ENCODE peak calls at places on chromosomes 4 and X, in six cellular contexts. One of them, this sample, is unnamed.

GRCh38 chr4:95317124-95317820 is 231.5 kb downstream of the UNC5C start:
- DNase-seq in activated CD4-positive, alpha-beta T cell treated with anti-CD3 and anti-CD28 coated beads, Interleukin-2, amount 10 ng/mL, durations not matched to agents 7 days and 5 days: no peak
- DNase-seq in dorsolateral prefrontal cortex: peak; percentile 33
- DNase-seq in small intestine: no peak
- DNase-seq in D341Med: no peak
- DNase-seq in naive thymus-derived CD8-positive, alpha-beta T cell: no peak
- DNase-seq in this sample: no peak

GRCh38 chrX:2967998-2968909 is 38.1 kb upstream of the ARSH start:
- DNase-seq in naive thymus-derived CD8-positive, alpha-beta T cell: no peak
- DNase-seq in small intestine: no peak
- DNase-seq in activated CD4-positive, alpha-beta T cell treated with anti-CD3 and anti-CD28 coated beads, Interleukin-2, amount 10 ng/mL, durations not matched to agents 7 days and 5 days: peak; percentile 5
- DNase-seq in D341Med: no peak
- DNase-seq in dorsolateral prefrontal cortex: peak; percentile 64
- DNase-seq in this sample: peak; percentile 24

GRCh38 chr4:74014332-74014731 is 15.9 kb upstream of the CXCL5 start:
- DNase-seq in activated CD4-positive, alpha-beta T cell treated with anti-CD3 and anti-CD28 coated beads, Interleukin-2, amount 10 ng/mL, durations not matched to agents 7 days and 5 days: no peak
- DNase-seq in naive thymus-derived CD8-positive, alpha-beta T cell: no peak
- DNase-seq in dorsolateral prefrontal cortex: no peak
- DNase-seq in small intestine: no peak
- DNase-seq in D341Med: no peak
- DNase-seq in this sample: no peak

GRCh38 chrX:135086197-135086854 is 34.0 kb downstream of the ETDB start:
- DNase-seq in D341Med: peak; percentile 60
- DNase-seq in dorsolateral prefrontal cortex: no peak
- DNase-seq in small intestine: peak; percentile 65
- DNase-seq in activated CD4-positive, alpha-beta T cell treated with anti-CD3 and anti-CD28 coated beads, Interleukin-2, amount 10 ng/mL, durations not matched to agents 7 days and 5 days: peak; percentile 67
- DNase-seq in naive thymus-derived CD8-positive, alpha-beta T cell: no peak
- DNase-seq in this sample: peak; percentile 15

GRCh38 chr4:114599231-114600065 is 841 bp downstream of the UGT8 start:
- DNase-seq in small intestine: peak; percentile 65
- DNase-seq in D341Med: peak; percentile 61
- DNase-seq in dorsolateral prefrontal cortex: no peak
- DNase-seq in naive thymus-derived CD8-positive, alpha-beta T cell: no peak
- DNase-seq in activated CD4-positive, alpha-beta T cell treated with anti-CD3 and anti-CD28 coated beads, Interleukin-2, amount 10 ng/mL, durations not matched to agents 7 days and 5 days: no peak
- DNase-seq in this sample: no peak

GRCh38 chr4:89365375-89366170 is 58.0 kb upstream of the GPRIN3 start:
- DNase-seq in naive thymus-derived CD8-positive, alpha-beta T cell: no peak
- DNase-seq in dorsolateral prefrontal cortex: no peak
- DNase-seq in small intestine: peak; percentile 97
- DNase-seq in D341Med: no peak
- DNase-seq in activated CD4-positive, alpha-beta T cell treated with anti-CD3 and anti-CD28 coated beads, Interleukin-2, amount 10 ng/mL, durations not matched to agents 7 days and 5 days: no peak
- DNase-seq in this sample: no peak

GRCh38 chr4:24765331-24765990 is 29.9 kb upstream of the SOD3 start:
- DNase-seq in small intestine: no peak
- DNase-seq in activated CD4-positive, alpha-beta T cell treated with anti-CD3 and anti-CD28 coated beads, Interleukin-2, amount 10 ng/mL, durations not matched to agents 7 days and 5 days: no peak
- DNase-seq in dorsolateral prefrontal cortex: no peak
- DNase-seq in D341Med: no peak
- DNase-seq in naive thymus-derived CD8-positive, alpha-beta T cell: no peak
- DNase-seq in this sample: peak; percentile 60

GRCh38 chrX:154797006-154797405 is 8.3 kb downstream of the MPP1 start:
- DNase-seq in small intestine: no peak
- DNase-seq in activated CD4-positive, alpha-beta T cell treated with anti-CD3 and anti-CD28 coated beads, Interleukin-2, amount 10 ng/mL, durations not matched to agents 7 days and 5 days: no peak
- DNase-seq in D341Med: no peak
- DNase-seq in dorsolateral prefrontal cortex: no peak
- DNase-seq in naive thymus-derived CD8-positive, alpha-beta T cell: no peak
- DNase-seq in this sample: no peak

GRCh38 chr4:78057135-78057599 is at the start of gene FRAS1:
- DNase-seq in dorsolateral prefrontal cortex: peak; percentile 37
- DNase-seq in naive thymus-derived CD8-positive, alpha-beta T cell: peak; percentile 5
- DNase-seq in small intestine: peak; percentile 9
- DNase-seq in activated CD4-positive, alpha-beta T cell treated with anti-CD3 and anti-CD28 coated beads, Interleukin-2, amount 10 ng/mL, durations not matched to agents 7 days and 5 days: peak; percentile 12
- DNase-seq in D341Med: peak; percentile 66
- DNase-seq in this sample: no peak

GRCh38 chrX:45900751-45901150 is 644.5 kb downstream of the ZNF674 start:
- DNase-seq in D341Med: no peak
- DNase-seq in naive thymus-derived CD8-positive, alpha-beta T cell: no peak
- DNase-seq in small intestine: no peak
- DNase-seq in dorsolateral prefrontal cortex: no peak
- DNase-seq in activated CD4-positive, alpha-beta T cell treated with anti-CD3 and anti-CD28 coated beads, Interleukin-2, amount 10 ng/mL, durations not matched to agents 7 days and 5 days: no peak
- DNase-seq in this sample: peak; percentile 24

GRCh38 chrX:48460606-48461005 is 9.5 kb downstream of the SLC38A5 start:
- DNase-seq in naive thymus-derived CD8-positive, alpha-beta T cell: no peak
- DNase-seq in D341Med: no peak
- DNase-seq in dorsolateral prefrontal cortex: no peak
- DNase-seq in small intestine: no peak
- DNase-seq in activated CD4-positive, alpha-beta T cell treated with anti-CD3 and anti-CD28 coated beads, Interleukin-2, amount 10 ng/mL, durations not matched to agents 7 days and 5 days: no peak
- DNase-seq in this sample: no peak

GRCh38 chr4:74544655-74545361 is 99.9 kb downstream of the AREG start:
- DNase-seq in naive thymus-derived CD8-positive, alpha-beta T cell: no peak
- DNase-seq in activated CD4-positive, alpha-beta T cell treated with anti-CD3 and anti-CD28 coated beads, Interleukin-2, amount 10 ng/mL, durations not matched to agents 7 days and 5 days: no peak
- DNase-seq in small intestine: peak; percentile 76
- DNase-seq in D341Med: no peak
- DNase-seq in dorsolateral prefrontal cortex: no peak
- DNase-seq in this sample: no peak

This sample was measured in GM04504.